ENCODE peak calls at places on chromosomes 4 and X, in six cellular contexts. Q, N, S, E, R and B are unnamed samples. For H3K4me1, the result is how much of the 10 kb centered on the place peaks cover.

GRCh38 chr4:86398187-86398586 is 38.3 kb upstream of the MAPK10 start:
- DNase-seq in Q (no peak), N (no peak), S (no peak), E (no peak), R (no peak), B (no peak)

GRCh38 chr4:86367577-86367976 is 7.7 kb upstream of the MAPK10 start:
- DNase-seq in Q (no peak), N (no peak), S (no peak), E (no peak), R (no peak), B (no peak)

GRCh38 chrX:103687073-103687695 is 685 bp upstream of the MORF4L2 start:
- DNase-seq in Q (peak), N (peak), S (peak), E (peak), R (peak), B (peak)

GRCh38 chr4:182073278-182073677 is 169.9 kb upstream of the TENM3 start:
- DNase-seq in Q (no peak), N (no peak), S (no peak), E (no peak), R (no peak), B (no peak)

GRCh38 chr4:25065901-25066610 is 35.3 kb upstream of the LGI2 start:
- DNase-seq in Q (no peak), N (no peak), S (no peak), E (no peak), R (no peak), B (no peak)

GRCh38 chrX:69036674-69037573 is 128.3 kb downstream of the PJA1 start:
- DNase-seq in Q (no peak), N (no peak), S (no peak), E (no peak), R (no peak), B (no peak)

GRCh38 chrX:130245441-130245840 is 23.3 kb downstream of the ZNF280C start:
- DNase-seq in Q (no peak), N (no peak), S (no peak), E (no peak), R (no peak), B (no peak)

GRCh38 chr4:19024047-19024446 is 1002.5 kb upstream of the LCORL start:
- DNase-seq in Q (no peak), N (no peak), S (no peak), E (no peak), R (no peak), B (no peak)

GRCh38 chr4:64967286-64967685 is 558.0 kb upstream of the TECRL start:
- DNase-seq in Q (no peak), N (no peak), S (no peak), E (no peak), R (peak), B (no peak)

GRCh38 chrX:17860811-17861495 is at the start of gene RAI2:
- DNase-seq in Q (peak), N (peak), S (peak), E (peak), R (no peak), B (peak)

GRCh38 chr4:187179086-187180070 is 455.7 kb upstream of the FAT1 start:
- DNase-seq in Q (no peak), N (no peak), S (no peak), E (no peak), R (no peak), B (no peak)

GRCh38 chr4:99998062-99998880 is 48.2 kb upstream of the H2AZ1 start:
- DNase-seq in Q (no peak), N (no peak), S (no peak), E (no peak), R (no peak), B (no peak)

GRCh38 chr4:75527482-75527881 is 13.2 kb downstream of the THAP6 start:
- DNase-seq in Q (no peak), N (no peak), S (no peak), E (no peak), R (no peak), B (no peak)

GRCh38 chrX:8845469-8845868 is 44.3 kb upstream of the FAM9A start:
- DNase-seq in Q (no peak), N (no peak), S (no peak), E (no peak), R (no peak), B (no peak)

GRCh38 chr4:14130551-14130950 is 503.0 kb upstream of the BOD1L1 start:
- DNase-seq in Q (no peak), N (no peak), S (no peak), E (no peak), R (no peak), B (no peak)

GRCh38 chrX:843306-843705 is 212.7 kb downstream of the SHOX start:
- DNase-seq in Q (no peak), N (no peak), S (no peak), E (no peak), R (no peak), B (no peak)

GRCh38 chr4:28391877-28392276 is 1531.2 kb downstream of the STIM2 start:
- DNase-seq in Q (no peak), N (no peak), S (no peak), E (no peak), R (no peak), B (no peak)

GRCh38 chr4:56654238-56654632 is 26.9 kb downstream of the HOPX start:
- DNase-seq in Q (no peak), N (peak), S (no peak), E (peak), R (no peak), B (no peak)

GRCh38 chrX:19174401-19175025 is 52.2 kb upstream of the ADGRG2 start:
- DNase-seq in Q (peak), N (no peak), S (no peak), E (no peak), R (no peak), B (no peak)

GRCh38 chr4:79413486-79413885 is 5.5 kb upstream of the GK2 start:
- DNase-seq in Q (no peak), N (no peak), S (no peak), E (no peak), R (no peak), B (no peak)

DNA sequence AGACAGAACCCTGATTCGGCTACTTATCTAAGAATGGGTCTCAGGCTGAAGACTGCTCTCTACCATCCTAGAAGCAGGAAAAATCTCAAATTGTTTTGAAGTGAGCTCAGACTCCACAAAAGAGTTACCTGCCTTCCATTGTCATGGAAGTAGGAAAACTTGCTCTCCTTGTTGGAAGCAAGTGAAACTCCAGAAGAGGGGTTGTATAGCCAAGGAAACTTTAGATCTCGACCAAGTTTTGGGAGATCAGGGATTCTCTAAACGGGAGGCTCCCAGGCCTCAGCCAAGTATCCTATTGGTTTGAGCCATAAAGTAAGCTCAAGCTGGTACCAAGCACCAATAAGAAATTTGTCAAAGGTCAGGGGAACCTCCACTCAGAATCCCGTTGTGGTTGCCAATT is 9.2 kb upstream of the FHDC1 start:
- DNase-seq in Q (no peak), N (no peak), S (no peak), E (no peak), R (no peak), B (no peak)
- H3K4me1 ChIP-seq in Q (under half), N (under half), S (under half), E (under half), R (under half), B (under half)

DNA sequence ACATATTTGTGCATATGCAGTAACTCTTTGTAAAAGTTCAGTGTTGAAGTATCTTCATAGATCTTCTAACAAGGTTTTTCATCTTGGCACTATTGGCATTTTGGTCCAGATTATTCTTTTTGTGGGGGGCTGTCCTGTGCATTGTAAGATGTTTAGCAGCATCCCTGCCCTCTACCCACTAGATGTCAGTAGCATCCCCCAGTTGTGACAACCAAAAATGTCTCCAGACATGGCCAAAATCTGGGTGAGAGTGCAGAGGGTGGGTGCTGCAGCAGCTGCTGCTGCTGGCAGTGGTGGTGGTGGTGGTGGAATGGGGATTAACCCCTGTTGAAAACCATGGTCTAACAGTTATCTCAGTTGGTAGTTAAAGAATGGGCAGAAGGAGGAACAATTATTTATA is 370.0 kb downstream of the GPAT3 start:
- DNase-seq in Q (no peak), N (no peak), S (peak), E (no peak), R (peak), B (peak)
- TF ChIP-seq CTCF in Q (no peak), N (no peak), S (peak), E (no peak), R (peak), B (peak)

GRCh38 chrX:65671286-65671685 is 3.8 kb downstream of the MSN start:
- DNase-seq in Q (no peak), N (no peak), S (no peak), E (no peak), R (no peak), B (no peak)
- H3K4me1 ChIP-seq in Q (under half), N (under half), S (under half), E (under half), R (half or more), B (under half)

GRCh38 chrX:9864011-9864410 is 77.8 kb downstream of the SHROOM2 start:
- DNase-seq in Q (no peak), N (no peak), S (no peak), E (no peak), R (no peak), B (no peak)

GRCh38 chrX:9861711-9862110 is 75.5 kb downstream of the SHROOM2 start:
- DNase-seq in Q (no peak), N (no peak), S (no peak), E (no peak), R (no peak), B (no peak)

GRCh38 chrX:9862953-9863352 is 76.7 kb downstream of the SHROOM2 start:
- DNase-seq in Q (no peak), N (no peak), S (no peak), E (no peak), R (no peak), B (no peak)

GRCh38 chrX:9860826-9861225 is 74.6 kb downstream of the SHROOM2 start:
- DNase-seq in Q (no peak), N (no peak), S (no peak), E (no peak), R (no peak), B (no peak)

GRCh38 chrX:9862525-9862924 is 76.3 kb downstream of the SHROOM2 start:
- DNase-seq in Q (no peak), N (no peak), S (no peak), E (no peak), R (no peak), B (no peak)
- TF ChIP-seq CTCF in Q (no peak), N (no peak), S (peak), E (no peak), R (no peak), B (no peak)

GRCh38 chr4:152587127-152587526 is 51.2 kb upstream of the FBXW7 start:
- DNase-seq in Q (no peak), N (no peak), S (no peak), E (no peak), R (no peak), B (no peak)
- H3K4me1 ChIP-seq in Q (under half), N (under half), S (under half), E (under half), R (under half), B (under half)

GRCh38 chrX:24395775-24396174 is 35.3 kb downstream of the SUPT20HL1 start:
- DNase-seq in Q (peak), N (no peak), S (peak), E (peak), R (peak), B (peak)
- TF ChIP-seq CTCF in Q (peak), N (peak), S (peak), E (no peak), R (peak), B (peak)

DNA sequence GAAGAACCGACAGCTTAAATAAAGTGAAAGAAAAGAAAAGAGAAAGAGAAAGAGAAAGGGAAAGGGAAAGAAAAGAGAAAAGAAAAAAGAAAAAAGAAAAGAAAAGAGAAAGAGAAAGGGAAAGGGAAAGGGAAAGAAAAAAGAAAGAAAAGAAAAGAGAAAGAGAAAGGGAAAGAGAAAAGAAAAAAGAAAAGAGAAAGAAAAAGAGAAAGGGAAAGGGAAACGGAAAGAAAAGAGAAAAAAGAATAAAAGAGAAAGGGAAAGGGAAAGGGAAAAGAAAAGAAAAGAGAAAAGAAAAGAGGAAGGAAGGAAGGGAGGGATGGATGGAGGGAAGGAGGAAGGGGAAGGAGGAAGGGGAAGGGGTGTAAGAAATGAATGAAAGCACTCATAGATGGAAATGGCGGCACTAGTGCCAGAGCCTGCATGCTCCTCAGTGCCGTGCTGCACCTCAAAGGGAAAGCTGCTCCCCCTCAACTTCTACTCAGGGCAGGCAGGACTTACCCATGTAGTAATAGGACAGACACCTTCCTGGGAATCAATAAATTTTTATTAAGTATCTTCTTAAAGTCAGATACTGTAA is 70.7 kb downstream of the AFAP1 start:
- DNase-seq in Q (no peak), N (no peak), S (no peak), E (no peak), R (no peak), B (no peak)
- H3K4me1 ChIP-seq in Q (under half), N (under half), S (under half), E (under half), R (under half), B (under half)